ENCODE peak calls at places on chromosomes 11 and 22, in five cellular contexts. W, Y, P, K and E are unnamed samples.

GRCh38 chr11:127105578-127105977 is 105.0 kb upstream of the KIRREL3 start:
- DNase-seq in W (no peak), Y (no peak), P (no peak), K (no peak), E (no peak)

GRCh38 chr11:83671295-83671694 is 385.1 kb upstream of the CCDC90B start:
- DNase-seq in W (no peak), Y (no peak), P (no peak), K (no peak), E (no peak)

GRCh38 chr11:126281245-126281644 is 1.6 kb upstream of the TIRAP start:
- DNase-seq in W (no peak), Y (no peak), P (no peak), K (no peak), E (no peak)

GRCh38 chr22:50114221-50114981 is 24.6 kb downstream of the MOV10L1 start:
- DNase-seq in W (peak; percentile 75), Y (no peak), P (peak; percentile 35), K (no peak), E (no peak)

GRCh38 chr22:47328550-47329243 is 566.2 kb downstream of the TBC1D22A start:
- DNase-seq in W (peak; percentile 97), Y (no peak), P (peak; percentile 71), K (no peak), E (no peak)

GRCh38 chr22:33919591-33920501 is at the start of gene LARGE1:
- DNase-seq in W (no peak), Y (no peak), P (no peak), K (peak; percentile 64), E (peak; percentile 19)

GRCh38 chr22:44366372-44367310 is 53.9 kb upstream of the SHISAL1 start:
- DNase-seq in W (no peak), Y (no peak), P (no peak), K (peak; percentile 37), E (no peak)

GRCh38 chr11:34439521-34440258 is 956 bp downstream of the CAT start:
- DNase-seq in W (no peak), Y (no peak), P (no peak), K (no peak), E (no peak)

GRCh38 chr11:60390389-60390788 is 5.9 kb upstream of the MS4A14 start:
- DNase-seq in W (no peak), Y (no peak), P (no peak), K (no peak), E (peak; percentile 18)

GRCh38 chr11:17479284-17480214 is 2.9 kb upstream of the ABCC8 start:
- DNase-seq in W (peak; percentile 10), Y (no peak), P (no peak), K (no peak), E (no peak)

GRCh38 chr22:43431821-43432554 is 20.2 kb downstream of the MPPED1 start:
- DNase-seq in W (no peak), Y (no peak), P (no peak), K (no peak), E (no peak)

GRCh38 chr11:112364962-112365481 is 104.4 kb upstream of the PLET1 start:
- DNase-seq in W (peak; percentile 88), Y (no peak), P (peak; percentile 85), K (no peak), E (no peak)

GRCh38 chr11:68677432-68677831 is 6.9 kb upstream of the GAL start:
- DNase-seq in W (peak; percentile 91), Y (no peak), P (peak; percentile 28), K (no peak), E (no peak)

GRCh38 chr22:27331526-27332281 is 469.9 kb downstream of the MN1 start:
- DNase-seq in W (peak; percentile 48), Y (no peak), P (peak; percentile 13), K (peak; percentile 76), E (no peak)

GRCh38 chr22:37021041-37021440 is 1.5 kb downstream of the MPST start:
- DNase-seq in W (no peak), Y (no peak), P (no peak), K (no peak), E (no peak)

GRCh38 chr11:14288189-14288935 is 70.6 kb downstream of the RRAS2 start:
- DNase-seq in W (peak; percentile 85), Y (no peak), P (peak; percentile 74), K (no peak), E (no peak)

GRCh38 chr22:34931026-34931425 is 134.9 kb upstream of the ISX start:
- DNase-seq in W (no peak), Y (no peak), P (no peak), K (no peak), E (no peak)

GRCh38 chr11:63510360-63511130 is 4.7 kb downstream of the LGALS12 start:
- DNase-seq in W (peak; percentile 72), Y (no peak), P (peak; percentile 70), K (peak; percentile 76), E (no peak)

GRCh38 chr11:77267910-77268309 is 33.6 kb downstream of the GDPD4 start:
- DNase-seq in W (peak; percentile 73), Y (no peak), P (no peak), K (no peak), E (no peak)

GRCh38 chr11:75576445-75577049 is 14.5 kb downstream of the SERPINH1 start:
- DNase-seq in W (peak; percentile 46), Y (no peak), P (no peak), K (peak; percentile 68), E (peak; percentile 84)

GRCh38 chr22:39594411-39594810 is 23.9 kb downstream of the CACNA1I start:
- DNase-seq in W (no peak), Y (no peak), P (no peak), K (no peak), E (no peak)

GRCh38 chr11:128195057-128195751 is 392.2 kb downstream of the ETS1 start:
- DNase-seq in W (no peak), Y (peak; percentile 92), P (no peak), K (no peak), E (peak; percentile 23)

GRCh38 chr11:123187670-123188507 is 7.2 kb downstream of the CLMP start:
- DNase-seq in W (peak; percentile 70), Y (no peak), P (no peak), K (no peak), E (no peak)